ENCODE peak calls at places on chromosomes 11 and 22, in four cellular contexts. L is DND-41, T is GM23248, P is OCI-LY7. W is an unnamed sample. For H4K20me1, the result is how much of the 10 kb centered on the place peaks cover.

GRCh38 chr11:120116966-120117365 is 20.9 kb downstream of the TRIM29 start:
- DNase-seq in P (no peak), L (no peak), T (no peak), W (no peak)

GRCh38 chr22:38513063-38513462 is 7.0 kb upstream of the DDX17 start:
- DNase-seq in T (no peak), P (peak), L (peak), W (no peak)

GRCh38 chr22:37197451-37198289 is 9.6 kb upstream of the C1QTNF6 start:
- DNase-seq in T (peak), P (no peak), L (no peak), W (peak)

GRCh38 chr11:73652046-73652730 is 5.8 kb downstream of the PLEKHB1 start:
- DNase-seq in P (no peak), L (no peak), T (no peak), W (peak)

GRCh38 chr22:26174280-26174679 is 5.0 kb downstream of the SEZ6L start:
- DNase-seq in L (no peak), P (no peak), T (peak), W (no peak)

GRCh38 chr22:30221121-30221992 is 25.2 kb downstream of the LIF start:
- DNase-seq in T (no peak), P (peak), L (peak), W (no peak)

GRCh38 chr11:129989437-129989836 is 13.2 kb downstream of the PRDM10 start:
- DNase-seq in T (no peak), P (no peak), L (no peak), W (no peak)

GRCh38 chr11:74269161-74269809 is 42.2 kb downstream of the P4HA3 start:
- DNase-seq in T (peak), P (no peak), L (peak), W (no peak)

GRCh38 chr22:40345801-40346177 is 511 bp upstream of the ADSL start:
- DNase-seq in T (peak), P (peak), L (peak), W (peak)

GRCh38 chr11:75507571-75507970 is 18.2 kb downstream of the GDPD5 start:
- DNase-seq in T (no peak), P (no peak), L (no peak), W (no peak)

GRCh38 chr11:128116447-128117240 is 470.7 kb downstream of the ETS1 start:
- DNase-seq in T (peak), P (no peak), L (no peak), W (no peak)

GRCh38 chr11:123755813-123756212 is 1.5 kb upstream of the OR6X1 start:
- DNase-seq in T (no peak), P (no peak), L (no peak), W (no peak)

GRCh38 chr11:112882494-112883381 is 78.5 kb upstream of the NCAM1 start:
- DNase-seq in P (no peak), T (no peak), L (no peak), W (no peak)

GRCh38 chr22:43013355-43014061 is 1.4 kb downstream of the PACSIN2 start:
- DNase-seq in T (peak), P (peak), L (no peak), W (peak)

GRCh38 chr22:28986366-28986765 is 75.3 kb downstream of the C22orf31 start:
- DNase-seq in T (no peak), L (no peak), P (no peak), W (no peak)

GRCh38 chr11:119210035-119210434 is 3.9 kb downstream of the CBL start:
- DNase-seq in P (no peak), T (no peak), L (no peak), W (no peak)

GRCh38 chr11:126654886-126655806 is 299.7 kb downstream of the ST3GAL4 start:
- DNase-seq in T (no peak), L (no peak), P (no peak), W (peak)

GRCh38 chr11:12088047-12088481 is 22.3 kb upstream of the MICAL2 start:
- DNase-seq in L (no peak), T (peak), P (no peak), W (peak)

GRCh38 chr11:95456704-95457491 is 225.9 kb upstream of the SESN3 start:
- DNase-seq in L (no peak), P (no peak), T (no peak), W (no peak)

GRCh38 chr11:68342459-68343158 is 30.2 kb downstream of the LRP5 start:
- DNase-seq in L (no peak), T (no peak), P (no peak), W (peak)
- H4K20me1 ChIP-seq in L (under half), T (under half), P (under half), W (under half)

GRCh38 chr11:2693851-2694261 is 5.9 kb downstream of the KCNQ1OT1 start:
- DNase-seq in L (no peak), P (no peak), T (peak), W (no peak)

GRCh38 chr11:2690596-2691354 is 9.0 kb downstream of the KCNQ1OT1 start:
- DNase-seq in P (no peak), T (no peak), L (no peak), W (no peak)

GRCh38 chr11:2693271-2693833 is 6.4 kb downstream of the KCNQ1OT1 start:
- DNase-seq in T (no peak), P (no peak), L (no peak), W (no peak)

GRCh38 chr11:2691355-2691761 is 8.4 kb downstream of the KCNQ1OT1 start:
- DNase-seq in T (no peak), L (no peak), P (no peak), W (no peak)

GRCh38 chr11:2691991-2692841 is 7.6 kb downstream of the KCNQ1OT1 start:
- DNase-seq in P (peak), L (peak), T (no peak), W (no peak)
- H4K20me1 ChIP-seq in P (under half), L (under half), T (under half), W (under half)

DNA sequence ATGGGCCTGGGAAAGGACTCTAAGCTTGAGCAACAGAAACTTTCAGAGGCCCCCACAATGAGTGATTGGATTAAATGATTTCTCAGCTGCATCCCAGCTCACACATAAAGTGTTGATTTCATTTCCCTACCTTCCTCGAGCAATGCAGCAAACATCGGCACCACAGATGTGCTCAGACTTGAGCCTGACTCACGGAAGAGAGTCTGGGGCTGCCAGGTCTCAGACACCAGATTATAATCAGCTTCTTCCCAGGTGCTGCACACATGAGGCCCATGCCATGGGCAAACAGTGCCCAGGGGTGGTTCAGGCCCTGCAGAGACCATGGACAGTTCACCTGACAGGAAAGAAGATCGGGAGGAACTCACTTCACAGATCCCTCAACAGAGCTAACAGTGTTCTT is 226.5 kb upstream of the TENM4 start:
- DNase-seq in L (no peak), T (no peak), P (no peak), W (peak)
- H4K20me1 ChIP-seq in L (under half), T (under half), P (under half), W (under half)

GRCh38 chr11:976431-977160 is 50.9 kb downstream of the AP2A2 start:
- DNase-seq in T (peak), L (peak), P (no peak), W (peak)
- H4K20me1 ChIP-seq in T (under half), L (under half), P (under half), W (under half)

GRCh38 chr22:41838842-41839618 is 6.1 kb downstream of the SREBF2 start:
- DNase-seq in P (no peak), L (no peak), T (no peak), W (peak)

GRCh38 chr22:41833369-41834004 is 582 bp downstream of the SREBF2 start:
- DNase-seq in P (peak), L (peak), T (peak), W (peak)

GRCh38 chr22:41840216-41840615 is 7.3 kb downstream of the SREBF2 start:
- DNase-seq in T (no peak), P (no peak), L (no peak), W (no peak)

GRCh38 chr22:41834005-41834975 is 1.4 kb downstream of the SREBF2 start:
- DNase-seq in P (peak), T (no peak), L (no peak), W (no peak)

DNA sequence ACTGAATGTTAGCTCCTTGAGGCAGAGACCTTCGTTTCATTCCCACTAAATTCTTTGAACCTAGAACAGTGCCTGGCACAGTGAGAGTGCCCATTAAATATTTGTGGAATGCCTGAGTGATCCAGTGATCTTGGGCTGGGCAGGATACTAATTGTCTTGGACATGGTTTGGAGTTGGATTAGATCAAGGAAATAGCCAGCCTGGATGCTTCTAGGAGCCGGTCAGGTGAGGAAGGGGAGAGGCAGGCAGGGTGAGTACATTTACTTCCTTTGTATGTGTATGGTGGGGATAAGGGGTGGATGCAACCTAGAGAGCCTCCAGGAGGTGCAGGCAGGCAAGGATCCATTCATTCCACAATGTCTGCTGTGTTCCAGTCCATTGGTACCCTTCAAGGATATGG is 3.6 kb downstream of the SREBF2 start:
- DNase-seq in P (no peak), T (no peak), L (no peak), W (no peak)
- H4K20me1 ChIP-seq in P (under half), T (under half), L (half or more), W (under half)

GRCh38 chr22:17152340-17152739 is 6.7 kb downstream of the HDHD5 start:
- DNase-seq in P (no peak), L (no peak), T (no peak), W (no peak)

GRCh38 chr22:17155941-17156340 is 3.1 kb downstream of the HDHD5 start:
- DNase-seq in T (no peak), L (no peak), P (peak), W (no peak)

GRCh38 chr22:17152971-17153370 is 6.1 kb downstream of the HDHD5 start:
- DNase-seq in P (no peak), T (no peak), L (no peak), W (no peak)

GRCh38 chr22:17157714-17158113 is 1.4 kb downstream of the HDHD5 start:
- DNase-seq in P (no peak), L (no peak), T (no peak), W (no peak)

GRCh38 chr22:17154971-17155370 is 4.1 kb downstream of the HDHD5 start:
- DNase-seq in L (no peak), T (peak), P (no peak), W (no peak)
- H4K20me1 ChIP-seq in L (under half), T (under half), P (under half), W (under half)

DNA sequence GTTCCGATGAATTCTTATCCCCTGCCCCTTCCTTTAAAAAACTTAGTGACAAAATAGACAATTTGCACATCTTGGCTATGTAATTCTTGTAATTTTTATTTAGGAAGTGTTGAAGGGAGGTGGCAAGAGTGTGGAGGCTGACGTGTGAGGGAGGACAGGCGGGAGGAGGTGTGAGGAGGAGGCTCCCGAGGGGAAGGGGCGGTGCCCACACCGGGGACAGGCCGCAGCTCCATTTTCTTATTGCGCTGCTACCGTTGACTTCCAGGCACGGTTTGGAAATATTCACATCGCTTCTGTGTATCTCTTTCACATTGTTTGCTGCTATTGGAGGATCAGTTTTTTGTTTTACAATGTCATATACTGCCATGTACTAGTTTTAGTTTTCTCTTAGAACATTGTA is 12.0 kb downstream of the CCND1 start:
- DNase-seq in T (no peak), L (no peak), P (no peak), W (no peak)
- H4K20me1 ChIP-seq in T (under half), L (under half), P (under half), W (under half)

GRCh38 chr22:49962012-49962750 is 1.6 kb downstream of the PIM3 start:
- DNase-seq in T (peak), L (peak), P (peak), W (peak)
- H4K20me1 ChIP-seq in T (under half), L (under half), P (under half), W (under half)

W was measured in mammary epithelial cell.